ENCODE peak calls at places on chromosomes 1 and 21, in five cellular contexts. T is mesenchymal stem cell, A is esophagus muscularis mucosa, Y is gastrocnemius medialis, W is breast epithelium. B is an unnamed sample.

GRCh38 chr1:113917400-113918082 is 11.6 kb upstream of the HIPK1 start:
- DNase-seq in A (no peak), W (no peak), Y (no peak), T (peak; percentile 38), B (no peak)

GRCh38 chr1:182574156-182574555 is 14.9 kb downstream of the RNASEL start:
- DNase-seq in Y (no peak), T (no peak), W (no peak), A (peak; percentile 72), B (no peak)

GRCh38 chr1:53316742-53317650 is 10.9 kb downstream of the LRP8 start:
- DNase-seq in A (no peak), Y (no peak), T (no peak), W (no peak), B (no peak)

GRCh38 chr1:102861247-102861646 is 247.1 kb downstream of the COL11A1 start:
- DNase-seq in W (no peak), Y (no peak), T (peak; percentile 14), A (no peak), B (no peak)

GRCh38 chr21:38027901-38028300 is 111.6 kb upstream of the KCNJ6 start:
- DNase-seq in A (no peak), Y (no peak), T (no peak), W (no peak), B (no peak)

GRCh38 chr21:31957631-31958030 is 84.8 kb downstream of the HUNK start:
- DNase-seq in Y (no peak), A (no peak), W (no peak), T (no peak), B (no peak)

GRCh38 chr1:145740269-145740668 is 21.0 kb downstream of the CD160 start:
- DNase-seq in Y (no peak), A (no peak), W (no peak), T (peak; percentile 91), B (no peak)

GRCh38 chr1:91400133-91400725 is 4.4 kb downstream of the HFM1 start:
- DNase-seq in T (no peak), A (no peak), Y (no peak), W (no peak), B (no peak)

GRCh38 chr1:14718476-14718875 is 120.0 kb downstream of the KAZN start:
- DNase-seq in A (no peak), Y (no peak), W (no peak), T (no peak), B (no peak)

GRCh38 chr1:162117039-162117816 is 47.7 kb downstream of the NOS1AP start:
- DNase-seq in Y (no peak), W (no peak), T (no peak), A (peak; percentile 64), B (no peak)

GRCh38 chr1:9680828-9681227 is 29.3 kb downstream of the PIK3CD start:
- DNase-seq in A (no peak), W (no peak), T (no peak), Y (no peak), B (no peak)

GRCh38 chr1:203592728-203593127 is 33.9 kb upstream of the ATP2B4 start:
- DNase-seq in A (no peak), W (no peak), T (peak; percentile 75), Y (no peak), B (no peak)

GRCh38 chr1:181101581-181102226 is 13.2 kb downstream of the IER5 start:
- DNase-seq in Y (no peak), W (no peak), A (no peak), T (peak; percentile 64), B (no peak)

GRCh38 chr1:112544753-112545152 is 36.0 kb downstream of the WNT2B start:
- DNase-seq in W (no peak), T (no peak), A (no peak), Y (no peak), B (no peak)

GRCh38 chr1:158398818-158399502 is at the start of gene OR10T2:
- DNase-seq in T (no peak), Y (no peak), A (no peak), W (no peak), B (no peak)

GRCh38 chr1:38117444-38117887 is 70.9 kb upstream of the POU3F1 start:
- DNase-seq in T (no peak), Y (no peak), A (no peak), W (no peak), B (no peak)

GRCh38 chr1:80893140-80893539 is 907.6 kb upstream of the ADGRL2 start:
- DNase-seq in W (no peak), A (no peak), Y (no peak), T (peak; percentile 54), B (no peak)

GRCh38 chr1:19287436-19288185 is 959 bp downstream of the AKR7A3 start:
- DNase-seq in Y (no peak), A (no peak), W (no peak), T (no peak), B (no peak)

GRCh38 chr1:40057310-40058030 is 16.9 kb downstream of the CAP1 start:
- DNase-seq in A (no peak), W (no peak), Y (no peak), T (no peak), B (no peak)

GRCh38 chr1:170619167-170620030 is 44.5 kb upstream of the PRRX1 start:
- DNase-seq in Y (peak; percentile 22), T (no peak), W (no peak), A (no peak), B (no peak)

GRCh38 chr1:156959414-156959813 is 39.0 kb downstream of the LRRC71 start:
- DNase-seq in W (no peak), A (no peak), Y (peak; percentile 56), T (peak; percentile 85), B (no peak)

GRCh38 chr21:40753756-40754155 is 93.2 kb downstream of the DSCAM start:
- DNase-seq in Y (no peak), T (no peak), A (peak; percentile 70), W (no peak), B (no peak)

GRCh38 chr21:42060166-42060565 is 11.0 kb upstream of the UMODL1 start:
- DNase-seq in Y (no peak), T (no peak), W (no peak), A (no peak), B (no peak)

GRCh38 chr1:93437976-93438605 is 9.8 kb upstream of the FNBP1L start:
- DNase-seq in Y (no peak), A (no peak), W (no peak), T (peak; percentile 61), B (no peak)

GRCh38 chr1:225996946-225997545 is 2.1 kb downstream of the SDE2 start:
- DNase-seq in Y (no peak), W (no peak), A (no peak), T (peak; percentile 53), B (no peak)

GRCh38 chr1:226001088-226001487 is 1.9 kb upstream of the SDE2 start:
- DNase-seq in A (no peak), T (no peak), W (no peak), Y (no peak), B (no peak)

GRCh38 chr1:225998560-225999226 is 450 bp downstream of the SDE2 start:
- DNase-seq in W (no peak), A (no peak), Y (no peak), T (peak; percentile 57), B (no peak)

GRCh38 chr1:225999912-226000337 is 782 bp upstream of the SDE2 start:
- DNase-seq in W (no peak), Y (no peak), T (peak; percentile 79), A (no peak), B (peak; percentile 66)

DNA sequence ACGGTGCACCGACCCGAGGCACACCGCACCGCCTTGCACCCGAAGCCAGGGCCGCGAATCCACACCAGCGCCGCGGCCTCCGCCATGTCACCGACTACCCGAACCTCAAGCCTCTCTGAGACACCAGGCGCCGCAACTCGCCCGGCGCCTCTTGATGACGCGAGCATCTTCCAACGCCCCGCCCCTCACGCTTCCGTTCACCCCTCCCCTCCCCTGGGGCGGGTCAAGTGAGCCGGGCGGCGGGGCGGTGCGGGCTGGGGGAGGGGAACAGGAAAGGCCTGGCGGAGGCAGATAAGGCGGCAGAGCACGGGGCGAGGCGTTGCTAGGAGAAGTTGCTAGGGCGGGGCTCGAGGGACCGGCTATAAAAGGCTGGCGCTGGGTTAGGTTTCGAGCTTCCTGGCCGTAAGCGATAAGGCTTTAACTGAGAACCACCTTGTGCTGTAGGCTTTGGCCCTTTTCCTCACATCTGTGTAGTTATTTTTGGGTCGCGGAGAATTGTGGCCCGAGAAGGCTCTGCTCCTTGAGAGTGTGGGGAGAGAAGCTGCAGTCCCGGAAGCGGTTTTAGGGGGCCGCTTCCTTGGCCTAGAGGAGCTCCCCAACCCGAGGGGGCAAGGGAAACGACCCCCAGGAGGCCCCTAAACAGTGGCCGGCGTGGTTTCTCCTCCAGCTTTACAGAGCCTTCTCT is at the start of gene SDE2:
- DNase-seq in Y (peak; percentile 100), T (peak; percentile 99), A (peak; percentile 100), W (peak; percentile 99), B (peak; percentile 99)
- H3K4me1 ChIP-seq in Y (peaks cover 41% of the 10 kb centered on the region), T (peaks cover 9% of the 10 kb centered on the region), A (peaks cover 37% of the 10 kb centered on the region), W (peaks cover 8% of the 10 kb centered on the region), B (peaks cover 54% of the 10 kb centered on the region)

GRCh38 chr1:23751050-23751814 is 8.0 kb downstream of the ELOA start:
- DNase-seq in W (no peak), T (peak; percentile 74), Y (peak; percentile 36), A (no peak), B (no peak)

GRCh38 chr1:23751815-23752200 is 8.5 kb downstream of the ELOA start:
- DNase-seq in A (no peak), W (no peak), T (no peak), Y (no peak), B (no peak)

GRCh38 chr1:23756676-23757075 is 13.4 kb downstream of the ELOA start:
- DNase-seq in A (no peak), Y (no peak), W (no peak), T (peak; percentile 69), B (no peak)

GRCh38 chr1:23757812-23758211 is 14.5 kb downstream of the ELOA start:
- DNase-seq in T (no peak), A (no peak), W (no peak), Y (no peak), B (no peak)

DNA sequence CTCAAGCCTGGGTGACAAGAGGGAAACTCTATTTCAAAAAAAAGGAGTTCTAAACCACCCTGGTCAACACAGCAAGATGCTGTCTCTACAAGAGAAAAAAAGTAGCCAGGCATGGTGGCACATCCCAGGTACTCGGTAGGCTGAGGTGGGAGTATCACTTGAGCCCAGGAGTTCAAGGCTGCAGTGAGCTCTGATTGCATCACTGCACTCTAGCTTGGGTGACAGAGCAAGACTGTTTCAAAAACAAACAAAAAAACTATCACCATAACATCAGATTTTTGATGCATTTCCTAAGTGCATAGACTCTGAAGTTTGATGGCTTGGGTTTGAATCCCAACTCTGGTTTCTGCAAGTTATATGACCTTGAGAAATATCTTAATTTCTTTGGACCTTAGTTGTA is 9.6 kb downstream of the ELOA start:
- DNase-seq in Y (no peak), A (no peak), W (no peak), T (no peak), B (no peak)
- H3K4me1 ChIP-seq in Y (peaks cover 9% of the 10 kb centered on the region), A (peaks cover 8% of the 10 kb centered on the region), W (no peaks in the 10 kb centered on the region), T (peaks cover 14% of the 10 kb centered on the region), B (no peaks in the 10 kb centered on the region)

DNA sequence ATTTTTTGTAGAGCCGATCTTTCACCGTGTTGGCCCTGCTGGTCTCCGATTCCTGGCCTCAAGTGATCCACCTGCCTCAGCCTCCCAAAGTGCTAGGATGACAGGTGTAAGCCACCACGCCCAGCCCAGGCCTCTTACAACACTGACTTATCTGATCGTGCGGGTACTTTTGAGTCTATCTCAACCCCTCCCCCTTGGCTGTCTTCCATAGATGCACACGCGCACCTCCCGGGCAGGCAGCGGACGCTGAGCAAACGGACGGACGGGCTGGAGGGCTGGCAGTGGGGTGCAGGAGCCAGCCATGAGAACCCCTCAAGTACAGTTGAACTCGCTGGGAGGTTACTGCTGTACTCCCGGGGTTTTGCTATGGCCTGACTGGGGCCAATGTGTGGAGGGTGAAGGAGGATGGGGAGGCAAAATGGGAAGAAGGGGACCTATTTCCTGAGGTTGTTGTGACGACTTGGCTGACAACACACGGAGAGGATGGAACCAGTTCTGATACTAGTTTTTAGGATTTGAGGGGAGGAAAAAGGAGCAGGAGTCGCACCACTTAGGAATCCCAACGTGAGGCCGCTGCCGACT is 959 bp downstream of the CD58 start:
- DNase-seq in T (no peak), W (no peak), Y (no peak), A (peak; percentile 92), B (no peak)
- H3K4me1 ChIP-seq in T (peaks cover 18% of the 10 kb centered on the region), W (no peaks in the 10 kb centered on the region), Y (peaks cover 11% of the 10 kb centered on the region), A (peaks cover 27% of the 10 kb centered on the region), B (peaks cover 72% of the 10 kb centered on the region)

GRCh38 chr1:8396083-8396911 is 78.4 kb downstream of the SLC45A1 start:
- DNase-seq in W (no peak), T (peak; percentile 67), A (no peak), Y (no peak), B (no peak)
- H3K4me1 ChIP-seq in W (peaks cover 12% of the 10 kb centered on the region), T (peaks cover 9% of the 10 kb centered on the region), A (peaks cover 84% of the 10 kb centered on the region), Y (peaks cover 96% of the 10 kb centered on the region), B (peaks cover 84% of the 10 kb centered on the region)